ENCODE peak calls at places on chromosomes 3 and 15, in four cellular contexts. S, I, J and O are unnamed samples.

GRCh38 chr3:166527325-166527724 is 690.1 kb upstream of the BCHE start:
- DNase-seq in S (no peak), I (no peak), J (no peak), O (no peak)

GRCh38 chr3:114685053-114685630 is 391.3 kb downstream of the TIGIT start:
- DNase-seq in S (no peak), I (no peak), J (no peak), O (no peak)

GRCh38 chr3:185789891-185790830 is 34.7 kb downstream of the IGF2BP2 start:
- DNase-seq in S (no peak), I (no peak), J (no peak), O (no peak)

GRCh38 chr3:169305460-169305859 is 358.1 kb downstream of the MECOM start:
- DNase-seq in S (no peak), I (no peak), J (no peak), O (no peak)

GRCh38 chr3:50671331-50671730 is 3.4 kb upstream of the DOCK3 start:
- DNase-seq in S (no peak), I (no peak), J (no peak), O (no peak)

GRCh38 chr3:134336587-134336986 is 37.7 kb downstream of the AMOTL2 start:
- DNase-seq in S (no peak), I (no peak), J (no peak), O (no peak)

GRCh38 chr15:98823012-98823458 is 174.7 kb downstream of the IGF1R start:
- DNase-seq in S (no peak), I (no peak), J (no peak), O (peak)

GRCh38 chr3:125011941-125012340 is 43.9 kb downstream of the HEG1 start:
- DNase-seq in S (no peak), I (no peak), J (no peak), O (no peak)

GRCh38 chr3:8619548-8619947 is 25.1 kb downstream of the SSUH2 start:
- DNase-seq in S (no peak), I (no peak), J (no peak), O (no peak)

GRCh38 chr15:66123799-66124198 is 129.8 kb downstream of the MEGF11 start:
- DNase-seq in S (no peak), I (no peak), J (peak), O (no peak)

GRCh38 chr3:160956785-160957184 is 148.4 kb downstream of the B3GALNT1 start:
- DNase-seq in S (no peak), I (peak), J (no peak), O (no peak)

GRCh38 chr3:183252973-183253363 is at the start of gene B3GNT5:
- DNase-seq in S (peak), I (no peak), J (peak), O (peak)

DNA sequence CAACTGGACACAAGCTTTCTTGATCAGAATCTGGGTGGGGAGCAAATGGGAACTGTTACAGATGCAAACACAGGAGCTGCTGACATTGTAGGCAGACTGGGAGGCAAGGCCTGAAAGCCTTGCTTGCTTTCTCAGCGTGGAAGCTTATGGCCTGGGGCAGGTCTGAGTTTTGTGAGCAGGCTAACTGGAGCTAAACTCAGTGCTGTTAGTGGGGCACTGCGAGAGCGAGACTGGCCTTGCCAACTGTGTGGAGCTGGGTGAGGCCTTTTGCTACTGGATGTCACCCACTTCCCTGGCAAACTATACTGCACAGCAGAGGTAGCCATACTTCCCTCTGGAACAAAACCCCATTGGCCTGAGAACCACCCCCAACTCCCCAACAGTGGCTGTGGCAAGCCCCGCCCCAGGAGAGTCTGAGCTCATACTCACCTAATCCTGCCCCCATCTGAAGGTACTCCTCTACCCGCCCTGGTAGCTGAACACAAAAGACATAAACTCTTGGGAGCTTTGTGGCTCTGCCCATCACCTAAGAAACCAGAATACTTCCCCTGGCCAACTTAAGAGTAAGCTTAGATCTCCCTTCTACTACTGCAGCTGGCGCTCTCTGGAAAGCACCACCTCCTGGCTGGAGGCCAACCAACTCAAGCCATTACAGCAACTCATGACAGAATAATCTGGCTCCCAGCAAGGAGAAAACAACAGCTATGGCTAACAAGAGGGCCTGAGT is 42.9 kb downstream of the CFAP20DC start:
- DNase-seq in S (no peak), I (no peak), J (no peak), O (no peak)
- TF ChIP-seq FOXJ3 in S (no peak), I (no peak), J (no peak), O (no peak)

DNA sequence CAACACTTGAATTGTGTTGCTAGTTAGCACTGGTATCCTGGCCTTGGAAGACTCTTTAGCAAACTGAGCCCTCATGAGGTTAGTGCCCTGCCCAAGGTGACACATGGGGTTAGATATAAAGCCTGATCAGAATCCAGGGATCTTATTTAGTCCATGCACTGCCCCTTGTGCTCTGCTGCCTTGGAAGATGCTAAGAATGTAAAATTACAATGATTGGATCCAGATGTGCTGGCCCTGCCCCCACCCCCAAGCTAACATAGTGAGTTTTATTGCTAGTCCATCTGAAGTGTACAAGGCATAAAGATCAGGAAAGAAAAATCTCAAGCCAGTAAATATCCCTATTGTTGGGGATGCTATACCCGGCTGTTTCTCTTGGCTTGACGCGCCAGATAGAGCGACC is 248.1 kb upstream of the C2CD4B start:
- DNase-seq in S (no peak), I (no peak), J (peak), O (no peak)
- TF ChIP-seq FOXJ3 in S (no peak), I (no peak), J (no peak), O (no peak)

GRCh38 chr3:76566904-76567303 is 473.0 kb upstream of the ROBO2 start:
- DNase-seq in S (no peak), I (no peak), J (no peak), O (no peak)

GRCh38 chr3:76566211-76566534 is 473.7 kb upstream of the ROBO2 start:
- DNase-seq in S (no peak), I (no peak), J (no peak), O (no peak)

GRCh38 chr3:76565496-76566210 is 474.2 kb upstream of the ROBO2 start:
- DNase-seq in S (no peak), I (no peak), J (no peak), O (no peak)

GRCh38 chr3:76561494-76562242 is 478.2 kb upstream of the ROBO2 start:
- DNase-seq in S (no peak), I (no peak), J (no peak), O (no peak)
- TF ChIP-seq FOXJ3 in S (no peak), I (no peak), J (no peak), O (no peak)

GRCh38 chr3:47476330-47476626 is 537 bp upstream of the SCAP start:
- DNase-seq in S (no peak), I (no peak), J (no peak), O (no peak)

GRCh38 chr3:47475570-47476329 is at the start of gene SCAP:
- DNase-seq in S (peak), I (peak), J (peak), O (peak)

GRCh38 chr3:47479826-47480160 is 4.1 kb upstream of the SCAP start:
- DNase-seq in S (no peak), I (no peak), J (no peak), O (no peak)

GRCh38 chr3:47476644-47477199 is 981 bp upstream of the SCAP start:
- DNase-seq in S (no peak), I (no peak), J (no peak), O (no peak)

DNA sequence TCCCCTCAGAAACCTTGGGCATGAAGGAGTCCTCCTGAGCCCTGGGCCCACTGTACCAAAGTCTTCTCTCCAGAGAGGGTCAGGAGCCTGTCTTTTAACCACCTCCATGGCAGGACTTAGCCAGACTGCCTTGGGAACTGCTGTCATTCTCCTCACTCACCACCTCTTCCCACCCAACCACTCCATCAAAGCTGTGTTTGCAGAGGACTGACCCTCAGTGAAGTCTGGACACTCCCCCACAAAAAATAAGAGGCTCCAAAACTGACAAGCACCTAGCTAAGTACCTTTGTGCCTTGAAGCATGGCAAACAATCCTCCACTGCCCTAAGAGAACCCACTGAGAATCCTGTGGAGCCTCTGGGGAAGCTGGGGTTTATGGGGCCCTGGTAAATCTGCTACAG is 2.3 kb upstream of the SCAP start:
- DNase-seq in S (no peak), I (no peak), J (no peak), O (no peak)
- TF ChIP-seq FOXJ3 in S (no peak), I (no peak), J (no peak), O (no peak)

GRCh38 chr15:63583027-63583426 is 14.2 kb upstream of the FBXL22 start:
- DNase-seq in S (no peak), I (no peak), J (no peak), O (no peak)
- TF ChIP-seq FOXJ3 in S (no peak), I (no peak), J (no peak), O (no peak)

DNA sequence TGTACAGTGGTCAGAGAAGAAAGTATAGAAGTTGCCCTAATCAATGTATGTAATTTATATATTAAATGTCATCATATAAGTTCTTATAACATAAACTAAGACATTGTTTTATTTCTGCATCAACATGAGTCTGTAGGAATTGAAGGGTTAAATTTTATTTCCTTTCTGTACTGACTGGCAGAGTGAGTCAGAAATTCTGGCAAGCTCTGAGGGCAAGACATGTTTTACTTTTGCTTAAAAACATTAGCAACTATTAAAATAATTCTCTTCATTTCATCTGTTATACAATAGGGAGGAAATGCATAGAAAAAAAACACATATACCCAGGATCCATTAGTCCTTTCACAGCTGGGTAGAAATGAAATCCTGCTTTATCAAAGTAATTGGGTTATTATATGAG is 171.4 kb upstream of the ALCAM start:
- DNase-seq in S (no peak), I (no peak), J (no peak), O (no peak)
- TF ChIP-seq FOXJ3 in S (no peak), I (no peak), J (no peak), O (no peak)

DNA sequence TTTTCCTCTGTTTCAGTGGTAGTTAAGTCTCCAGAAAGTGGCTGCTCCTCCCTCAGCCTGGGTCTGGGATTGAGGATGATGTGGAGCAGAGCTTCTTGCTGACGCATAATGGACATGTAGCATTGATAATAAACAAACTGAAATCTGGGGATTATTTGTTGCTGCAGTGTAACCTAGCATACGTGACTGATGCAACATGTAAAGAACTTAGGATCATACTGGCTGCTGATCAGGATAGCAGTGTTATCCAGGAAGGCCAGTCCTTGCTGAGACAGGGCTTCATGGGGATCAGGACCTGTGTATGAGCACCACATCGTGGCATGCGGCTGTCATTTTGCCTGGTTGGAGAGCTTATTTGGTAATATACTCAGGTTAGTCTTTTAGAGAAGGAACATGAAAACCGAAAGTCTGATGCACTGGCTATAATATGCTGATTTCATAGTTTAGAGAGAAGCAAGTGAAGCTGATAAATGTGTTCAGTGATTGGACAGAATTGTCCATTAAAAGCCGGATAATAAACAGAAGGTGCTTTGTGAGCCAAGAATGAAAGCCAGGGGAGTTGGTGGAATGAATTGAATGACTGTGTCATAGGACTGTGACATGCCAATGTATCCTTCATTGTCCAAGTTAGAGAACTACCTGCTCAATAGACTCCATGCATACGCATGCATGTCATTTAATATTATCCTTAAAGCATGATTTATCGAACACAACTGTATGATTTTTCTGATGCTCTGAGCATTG is 4.1 kb downstream of the MINAR1 start:
- DNase-seq in S (no peak), I (no peak), J (no peak), O (no peak)
- TF ChIP-seq FOXJ3 in S (no peak), I (no peak), J (no peak), O (no peak)